ENCODE peak calls at places on chromosomes 4 and X, in five cellular contexts. E is sigmoid colon, D is endothelial cell of umbilical vein, U is transverse colon, T is stomach. K is an unnamed sample.

GRCh38 chr4:44446801-44447562 is 1.6 kb downstream of the KCTD8 start:
- DNase-seq in T (peak), D (no peak), E (peak), U (no peak), K (no peak)

GRCh38 chrX:12137982-12138365 is 299 bp upstream of the FRMPD4 start:
- DNase-seq in U (no peak), E (no peak), T (no peak), D (no peak), K (no peak)

GRCh38 chr4:3346146-3346545 is 53.3 kb downstream of the RGS12 start:
- DNase-seq in E (no peak), T (peak), D (peak), U (peak), K (no peak)

GRCh38 chr4:96593422-96593821 is 753.5 kb downstream of the PDHA2 start:
- DNase-seq in T (peak), U (no peak), D (peak), E (no peak), K (no peak)

GRCh38 chrX:147741776-147742175 is 169.9 kb upstream of the FMR1 start:
- DNase-seq in D (no peak), E (no peak), U (no peak), T (no peak), K (no peak)

GRCh38 chr4:112938461-112939058 is 110.9 kb upstream of the ANK2 start:
- DNase-seq in U (no peak), E (no peak), D (peak), T (no peak), K (no peak)

GRCh38 chrX:28124416-28124815 is 143.2 kb upstream of the DCAF8L1 start:
- DNase-seq in T (no peak), E (no peak), U (no peak), D (no peak), K (no peak)

GRCh38 chrX:38839944-38840343 is 38.7 kb downstream of the MID1IP1 start:
- DNase-seq in D (no peak), E (no peak), T (no peak), U (no peak), K (no peak)

GRCh38 chr4:100086766-100087431 is 103.4 kb downstream of the DDIT4L start:
- DNase-seq in T (no peak), U (no peak), D (no peak), E (no peak), K (no peak)

GRCh38 chrX:67543818-67544217 is at the start of gene AR:
- DNase-seq in T (peak), D (peak), E (peak), U (peak), K (peak)

GRCh38 chrX:12890467-12890866 is 16.0 kb upstream of the TLR8 start:
- DNase-seq in D (no peak), U (no peak), T (no peak), E (no peak), K (no peak)

GRCh38 chr4:110483516-110483915 is 7.6 kb downstream of the ENPEP start:
- DNase-seq in T (no peak), U (no peak), D (no peak), E (no peak), K (no peak)

GRCh38 chrX:28854637-28855036 is 267.4 kb downstream of the IL1RAPL1 start:
- DNase-seq in U (no peak), D (no peak), T (no peak), E (no peak), K (no peak)

GRCh38 chrX:128518508-128518907 is 466.3 kb upstream of the ACTRT1 start:
- DNase-seq in U (no peak), E (no peak), D (peak), T (no peak), K (no peak)

GRCh38 chr4:25406081-25406692 is 29.1 kb downstream of the ANAPC4 start:
- DNase-seq in T (no peak), U (no peak), E (no peak), D (no peak), K (no peak)

GRCh38 chrX:40300286-40300890 is 202.6 kb upstream of the BCOR start:
- DNase-seq in U (no peak), T (no peak), E (no peak), D (no peak), K (no peak)

GRCh38 chrX:79572566-79572965 is 205.4 kb upstream of the ITM2A start:
- DNase-seq in D (no peak), E (no peak), U (no peak), T (no peak), K (no peak)

GRCh38 chrX:723781-724180 is 93.2 kb downstream of the SHOX start:
- DNase-seq in D (no peak), U (no peak), T (no peak), E (peak), K (no peak)

GRCh38 chr4:12729384-12729783 is 754.8 kb downstream of the RAB28 start:
- DNase-seq in U (no peak), D (peak), T (no peak), E (no peak), K (no peak)

GRCh38 chr4:160026720-160027119 is 923.8 kb downstream of the RAPGEF2 start:
- DNase-seq in T (no peak), D (no peak), E (no peak), U (no peak), K (no peak)

GRCh38 chr4:102867278-102868152 is 1.3 kb upstream of the CISD2 start:
- DNase-seq in D (no peak), U (no peak), T (no peak), E (no peak), K (no peak)

GRCh38 chr4:113499696-113500095 is 261.8 kb downstream of the CAMK2D start:
- DNase-seq in T (no peak), E (no peak), D (no peak), U (no peak), K (no peak)

GRCh38 chrX:40104649-40105015 is 6.9 kb upstream of the BCOR start:
- DNase-seq in E (peak), U (peak), T (peak), D (peak), K (no peak)

GRCh38 chr4:76611611-76612010 is 176.6 kb downstream of the SHROOM3 start:
- DNase-seq in T (peak), E (no peak), D (peak), U (peak), K (peak)

GRCh38 chr4:184424993-184425758 is 49.2 kb downstream of the IRF2 start:
- DNase-seq in D (no peak), T (no peak), E (peak), U (no peak), K (no peak)

GRCh38 chr4:113905301-113905700 is 74.1 kb downstream of the ARSJ start:
- DNase-seq in U (no peak), E (no peak), D (no peak), T (no peak), K (no peak)

GRCh38 chr4:168241953-168242352 is 76.6 kb downstream of the DDX60 start:
- DNase-seq in U (no peak), D (no peak), T (no peak), E (no peak), K (no peak)

GRCh38 chr4:21819086-21819485 is 129.5 kb downstream of the KCNIP4 start:
- DNase-seq in U (no peak), D (peak), E (no peak), T (no peak), K (no peak)

GRCh38 chrX:135985974-135986312 is 708 bp downstream of the SLC9A6 start:
- DNase-seq in D (no peak), U (no peak), E (no peak), T (no peak), K (no peak)

GRCh38 chrX:135981662-135982061 is 3.6 kb upstream of the SLC9A6 start:
- DNase-seq in E (no peak), D (no peak), U (no peak), T (no peak), K (no peak)

GRCh38 chrX:135985123-135985973 is at the start of gene SLC9A6:
- DNase-seq in D (peak), E (peak), U (peak), T (peak), K (peak)

GRCh38 chrX:135982860-135983259 is 2.4 kb upstream of the SLC9A6 start:
- DNase-seq in U (no peak), D (no peak), T (no peak), E (no peak), K (no peak)

DNA sequence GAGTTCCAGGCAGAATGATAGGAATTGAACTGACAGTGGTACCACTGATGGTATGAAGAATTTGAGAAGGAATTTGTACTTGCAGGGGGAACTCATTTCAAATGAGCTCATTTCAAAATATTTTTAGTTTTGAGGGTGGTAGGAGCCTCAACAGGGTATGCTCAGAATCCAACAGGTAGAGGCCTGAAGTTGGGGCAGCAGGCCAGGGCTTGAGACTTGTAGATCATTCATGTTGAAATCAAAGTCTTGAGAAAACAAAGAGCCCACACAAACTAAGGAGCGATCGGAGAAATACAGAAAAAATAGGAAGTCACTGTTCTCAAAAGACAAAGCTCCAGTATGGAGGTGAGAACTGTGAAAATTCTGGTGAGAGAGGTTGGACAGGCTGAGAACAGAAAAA is 1.0 kb upstream of the SLC9A6 start:
- DNase-seq in D (no peak), U (no peak), T (no peak), E (no peak), K (no peak)
- H3K4me3 ChIP-seq in D (no peak), U (no peak), T (peak), E (no peak), K (no peak)

GRCh38 chrX:129959493-129959832 is 23.0 kb upstream of the BCORL1 start:
- DNase-seq in E (no peak), U (peak), T (no peak), D (no peak), K (peak)

GRCh38 chrX:129958814-129959492 is 23.5 kb upstream of the BCORL1 start:
- DNase-seq in T (no peak), U (no peak), E (no peak), D (no peak), K (no peak)

GRCh38 chrX:129965166-129965565 is 17.3 kb upstream of the BCORL1 start:
- DNase-seq in U (no peak), D (no peak), E (no peak), T (no peak), K (no peak)

GRCh38 chrX:129963729-129964128 is 18.7 kb upstream of the BCORL1 start:
- DNase-seq in T (no peak), U (no peak), D (no peak), E (no peak), K (no peak)

GRCh38 chrX:129961180-129962083 is 21.0 kb upstream of the BCORL1 start:
- DNase-seq in T (peak), D (no peak), U (peak), E (peak), K (peak)
- TF ChIP-seq POLR2AphosphoS5 in T (no peak), D (no peak), U (peak), E (no peak), K (no peak)

GRCh38 chrX:17592117-17592516 is 145.2 kb upstream of the SCML1 start:
- DNase-seq in U (no peak), E (no peak), D (peak), T (no peak), K (no peak)

GRCh38 chrX:17591741-17592110 is 145.6 kb upstream of the SCML1 start:
- DNase-seq in U (no peak), D (peak), T (no peak), E (no peak), K (no peak)

GRCh38 chrX:17587352-17587751 is 149.9 kb upstream of the SCML1 start:
- DNase-seq in E (no peak), T (no peak), D (no peak), U (no peak), K (no peak)

GRCh38 chrX:17588303-17588702 is 149.0 kb upstream of the SCML1 start:
- DNase-seq in T (no peak), U (no peak), E (no peak), D (no peak), K (no peak)

DNA sequence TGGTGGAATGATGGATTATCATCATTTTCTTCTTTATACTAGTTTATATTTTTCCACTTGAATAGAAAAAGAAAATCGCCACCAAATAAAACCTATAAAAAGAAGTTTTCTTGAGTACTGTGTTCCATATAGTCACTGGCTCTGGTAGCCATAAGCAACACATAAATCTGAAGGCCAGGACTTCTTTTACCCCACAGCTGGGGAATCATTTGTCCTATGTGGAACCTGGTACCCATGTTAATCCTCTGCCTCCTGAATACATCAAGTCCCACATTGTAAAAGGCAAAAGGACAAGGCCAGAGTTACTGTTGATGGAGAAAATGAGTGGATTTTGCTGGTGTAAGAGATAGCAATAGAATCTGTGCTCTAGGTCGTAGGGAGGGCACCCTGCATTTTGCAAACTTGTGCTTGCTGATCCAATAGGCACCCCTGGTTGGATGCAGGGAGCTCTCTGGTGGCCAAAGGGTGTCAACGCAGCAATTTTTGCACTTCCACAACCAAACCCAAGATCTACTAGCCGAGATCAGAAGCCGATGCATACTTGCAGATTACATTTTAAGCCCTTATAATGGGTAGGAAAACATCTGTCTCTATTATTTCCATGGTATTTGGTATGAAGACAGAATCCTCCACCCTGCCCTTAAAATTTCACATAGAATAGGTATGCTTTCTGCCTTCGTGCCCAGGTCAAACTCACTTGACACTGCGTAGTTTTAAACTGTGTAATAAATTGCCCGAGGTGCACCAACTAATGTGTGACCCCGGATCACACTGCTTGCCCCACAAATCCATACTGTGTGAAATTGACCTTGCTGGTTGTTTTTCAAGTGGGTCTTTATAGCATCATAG is 146.2 kb upstream of the SCML1 start:
- DNase-seq in T (peak), E (peak), U (peak), D (peak), K (no peak)
- H3K4me3 ChIP-seq in T (peak), E (no peak), U (no peak), D (peak), K (no peak)

DNA sequence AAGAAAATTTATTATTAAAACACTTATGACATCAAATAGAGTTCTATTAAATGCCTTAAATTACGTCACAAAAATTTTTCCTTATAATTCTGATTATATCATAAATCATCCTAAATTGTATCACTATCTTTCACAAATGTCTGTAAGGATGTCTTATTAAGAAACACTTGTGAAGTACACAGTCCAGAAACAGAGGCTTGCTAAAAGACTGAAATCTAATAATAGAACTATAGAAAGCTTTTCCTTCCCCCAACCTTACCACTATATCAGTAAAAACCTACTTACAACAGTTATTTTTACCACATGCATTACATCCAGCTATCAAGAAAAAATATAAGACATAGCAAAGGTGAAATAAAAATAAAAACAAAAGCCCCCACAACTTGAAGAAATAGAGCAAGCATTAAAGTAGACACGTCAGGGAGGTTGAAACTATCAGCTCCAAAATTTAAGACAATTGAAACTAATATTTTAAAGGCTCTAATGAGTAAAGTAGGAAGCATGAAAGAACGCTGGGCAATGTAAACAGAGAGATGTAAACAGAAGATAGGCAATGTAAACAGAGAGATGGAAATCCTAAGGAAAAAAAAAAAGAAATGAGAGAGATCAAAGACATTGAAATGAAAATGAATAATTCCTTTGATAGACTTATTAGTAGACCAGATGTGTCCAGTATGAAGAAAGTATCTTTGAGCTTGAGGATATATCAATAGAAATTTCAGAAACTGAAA is 94.9 kb upstream of the TECRL start:
- DNase-seq in E (no peak), D (no peak), T (no peak), U (no peak), K (no peak)
- TF ChIP-seq POLR2AphosphoS5 in E (no peak), D (no peak), T (no peak), U (no peak), K (no peak)

GRCh38 chrX:126165721-126166401 is at the start of gene DCAF12L2:
- DNase-seq in D (no peak), U (no peak), E (peak), T (no peak), K (no peak)
- H3K4me3 ChIP-seq in D (no peak), U (no peak), E (peak), T (peak), K (peak)

GRCh38 chr4:7967063-7967440 is 27.4 kb upstream of the AFAP1 start:
- DNase-seq in E (no peak), D (no peak), U (no peak), T (no peak), K (no peak)

GRCh38 chr4:7966281-7967062 is 26.8 kb upstream of the AFAP1 start:
- DNase-seq in U (no peak), T (no peak), D (no peak), E (no peak), K (peak)

GRCh38 chr4:7963691-7964090 is 24.0 kb upstream of the AFAP1 start:
- DNase-seq in D (no peak), U (no peak), T (no peak), E (no peak), K (no peak)

GRCh38 chr4:7964459-7964858 is 24.8 kb upstream of the AFAP1 start:
- DNase-seq in U (no peak), E (no peak), D (no peak), T (no peak), K (no peak)

GRCh38 chr4:7964890-7965662 is 25.4 kb upstream of the AFAP1 start:
- DNase-seq in U (no peak), D (peak), T (no peak), E (peak), K (peak)
- TF ChIP-seq POLR2AphosphoS5 in U (no peak), D (no peak), T (no peak), E (peak), K (peak)

DNA sequence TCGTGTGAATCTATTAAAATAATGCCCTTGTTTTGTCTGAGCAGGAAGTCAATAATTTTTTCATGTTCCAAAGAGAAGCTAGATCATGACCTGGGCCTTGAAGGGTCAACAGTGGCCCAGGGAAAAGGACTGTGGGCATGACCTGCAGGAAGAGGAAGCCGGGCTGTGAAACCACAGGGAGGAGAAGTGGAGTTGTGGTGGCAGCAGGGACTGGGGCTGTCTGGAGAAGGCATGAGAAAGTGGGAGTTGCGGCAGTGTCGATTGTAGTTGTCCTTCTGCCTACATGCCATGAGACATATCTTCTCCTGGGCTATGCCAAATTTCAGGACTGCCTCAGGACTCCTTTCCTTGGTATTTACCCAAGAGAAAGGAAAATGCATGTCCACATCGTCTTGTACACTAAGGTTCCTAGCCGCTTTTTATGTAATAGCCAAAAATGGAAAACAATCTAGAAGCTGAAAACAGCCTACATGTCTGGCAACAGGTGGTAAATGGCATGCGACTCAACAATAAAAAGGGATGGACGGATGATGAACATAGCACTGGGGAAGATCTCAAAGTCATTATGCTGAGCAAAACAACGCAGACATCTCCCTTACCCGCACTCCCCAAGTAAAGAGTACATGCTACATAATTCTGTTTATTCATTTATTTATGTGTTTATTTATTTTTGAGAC is 13.6 kb upstream of the PTTG2 start:
- DNase-seq in U (peak), E (no peak), T (no peak), D (no peak), K (no peak)
- H3K4me3 ChIP-seq in U (no peak), E (no peak), T (no peak), D (no peak), K (no peak)

GRCh38 chr4:16513876-16514275 is 287.6 kb upstream of the TAPT1 start:
- DNase-seq in U (no peak), T (no peak), E (no peak), D (peak), K (no peak)

GRCh38 chr4:16521156-16521915 is 295.1 kb upstream of the TAPT1 start:
- DNase-seq in U (no peak), E (no peak), T (no peak), D (peak), K (no peak)

DNA sequence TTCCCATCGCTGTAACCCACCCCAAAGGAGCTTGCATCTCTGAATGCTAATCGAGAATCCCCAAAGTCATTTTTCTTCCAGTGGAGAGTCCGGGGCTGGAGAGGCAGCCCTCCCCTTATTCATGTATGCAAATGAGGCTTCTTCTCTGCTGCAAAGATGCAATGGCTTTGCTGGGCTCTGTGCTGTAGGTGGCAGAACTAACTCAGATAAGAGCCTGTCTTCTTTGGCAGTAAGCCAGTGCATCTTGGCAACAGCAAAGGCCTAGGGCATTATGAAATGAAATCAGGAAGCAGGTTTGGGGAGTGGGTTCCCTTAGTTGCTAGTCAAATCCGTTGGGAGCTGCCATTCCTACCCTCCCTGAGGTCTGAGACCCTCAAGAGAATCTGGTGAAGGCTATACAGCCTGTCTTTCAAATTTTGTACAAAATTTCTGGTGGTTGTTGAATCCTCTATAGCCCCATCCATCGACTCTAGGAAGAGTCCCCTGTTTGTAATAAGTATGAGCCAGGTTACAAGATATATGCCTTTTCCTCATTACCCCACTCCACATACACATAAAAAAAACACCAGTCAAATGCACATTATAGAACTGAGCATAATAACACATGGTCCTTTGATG is 290.6 kb upstream of the TAPT1 start:
- DNase-seq in D (peak), U (no peak), T (peak), E (no peak), K (peak)
- TF ChIP-seq POLR2AphosphoS5 in D (no peak), U (no peak), T (peak), E (peak), K (no peak)